ENCODE peak calls at places on chromosomes 13 and 19, in four cellular contexts. W is HepG2, M is SK-N-SH, P is K562. R is an unnamed sample.

GRCh38 chr19:41230067-41230857 is 11.2 kb downstream of the AXL start:
- DNase-seq in W (no peak), M (no peak), P (no peak), R (no peak)

GRCh38 chr19:42352216-42352892 is 26.9 kb downstream of the MEGF8 start:
- DNase-seq in W (no peak), M (peak), P (peak), R (no peak)

GRCh38 chr19:55099557-55100506 is 17.6 kb downstream of the PPP1R12C start:
- DNase-seq in W (no peak), M (no peak), P (peak), R (peak)

GRCh38 chr13:40394304-40394983 is 272.0 kb downstream of the FOXO1 start:
- DNase-seq in W (no peak), M (no peak), P (no peak), R (no peak)

GRCh38 chr19:18160792-18161690 is 8.1 kb downstream of the PIK3R2 start:
- DNase-seq in W (peak), M (peak), P (peak), R (peak)

GRCh38 chr13:72246396-72246795 is 379.4 kb upstream of the DACH1 start:
- DNase-seq in W (no peak), M (no peak), P (no peak), R (no peak)

GRCh38 chr13:113997845-113998751 is 24.2 kb upstream of the C13orf46 start:
- DNase-seq in W (no peak), M (peak), P (no peak), R (no peak)

GRCh38 chr13:64937302-64937701 is 2292.8 kb downstream of the PCDH9 start:
- DNase-seq in W (no peak), M (no peak), P (no peak), R (no peak)

GRCh38 chr19:40791996-40792395 is 7.0 kb upstream of the EGLN2 start:
- DNase-seq in W (no peak), M (no peak), P (no peak), R (no peak)

GRCh38 chr19:42207767-42208259 is 9.7 kb downstream of the DEDD2 start:
- DNase-seq in W (no peak), M (no peak), P (peak), R (no peak)

GRCh38 chr19:29872224-29872731 is 60.5 kb downstream of the CCNE1 start:
- DNase-seq in W (no peak), M (peak), P (peak), R (peak)

GRCh38 chr13:98517576-98518310 is 59.2 kb downstream of the STK24 start:
- DNase-seq in W (no peak), M (no peak), P (no peak), R (no peak)

GRCh38 chr19:30783936-30784335 is 411.8 kb downstream of the ZNF536 start:
- DNase-seq in W (no peak), M (no peak), P (no peak), R (no peak)

GRCh38 chr13:106034201-106034600 is 501.3 kb downstream of the EFNB2 start:
- DNase-seq in W (no peak), M (no peak), P (no peak), R (no peak)

GRCh38 chr13:88622362-88622973 is 951.3 kb downstream of the SLITRK5 start:
- DNase-seq in W (no peak), M (no peak), P (no peak), R (no peak)

GRCh38 chr19:46298477-46299003 is 1.7 kb downstream of the HIF3A start:
- DNase-seq in W (no peak), M (no peak), P (no peak), R (no peak)

GRCh38 chr13:49356224-49356623 is 87.6 kb downstream of the CAB39L start:
- DNase-seq in W (no peak), M (no peak), P (no peak), R (no peak)

GRCh38 chr19:952680-953500 is 27.1 kb downstream of the ARID3A start:
- DNase-seq in W (peak), M (no peak), P (peak), R (no peak)

DNA sequence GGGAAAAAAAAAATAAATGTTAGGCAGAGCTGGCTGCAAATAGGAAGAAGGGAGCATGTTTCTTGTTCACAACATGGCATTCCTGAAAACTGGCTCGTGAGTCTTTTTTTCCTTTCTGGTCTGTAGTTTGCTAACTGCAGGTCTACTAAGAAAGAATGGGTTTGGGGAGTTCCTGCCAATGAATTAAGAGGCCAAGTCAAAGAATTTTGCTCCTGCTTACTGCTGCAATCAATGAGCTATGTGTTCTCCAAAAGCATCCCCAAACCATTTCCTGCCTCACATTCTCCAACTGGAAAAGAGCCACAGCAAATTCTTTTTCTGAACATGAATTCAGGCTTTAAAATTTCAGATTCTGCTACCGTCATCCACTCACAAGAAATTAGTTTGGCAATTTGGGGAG is 88.6 kb downstream of the DCT start:
- DNase-seq in W (no peak), M (no peak), P (no peak), R (no peak)
- TF ChIP-seq MAX in W (no peak), M (no peak), P (no peak), R (no peak)

DNA sequence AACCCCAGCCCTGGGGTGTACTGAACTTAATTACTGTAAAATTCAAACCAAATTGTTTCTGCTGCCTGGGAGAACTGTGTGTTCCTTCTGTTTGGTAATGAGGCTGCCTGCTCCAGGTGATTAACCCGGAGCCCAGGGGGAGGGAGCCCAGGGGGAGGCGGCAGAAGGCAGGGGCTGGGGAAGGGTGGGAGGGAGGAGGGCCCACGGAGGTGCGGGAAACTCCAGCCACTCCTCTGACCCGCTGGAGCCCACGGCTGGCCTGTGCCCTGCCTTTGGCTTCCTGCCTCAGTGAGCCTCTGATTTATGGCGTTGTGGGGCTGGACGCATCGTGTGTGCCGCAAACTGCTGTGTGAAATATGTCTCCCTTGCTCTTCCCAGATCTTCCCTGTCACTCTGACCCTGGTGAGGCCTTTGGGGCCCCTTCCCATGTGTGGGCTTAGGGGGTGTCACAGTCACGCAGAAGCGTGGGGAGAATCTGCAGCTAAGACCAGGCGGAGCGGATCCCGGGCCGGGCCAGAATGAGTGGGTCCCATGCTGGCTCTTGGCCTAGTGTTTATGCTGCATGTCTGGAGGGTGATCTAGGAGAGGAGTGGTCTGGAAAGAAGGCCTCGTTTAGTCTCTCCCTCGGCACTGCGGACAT is 122.8 kb downstream of the KDM4B start:
- DNase-seq in W (no peak), M (no peak), P (peak), R (no peak)
- TF ChIP-seq FOXJ3 in W (no peak), M (no peak), P (no peak), R (no peak)

GRCh38 chr13:27126877-27127276 is 44.7 kb downstream of the USP12 start:
- DNase-seq in W (no peak), M (no peak), P (no peak), R (no peak)
- TF ChIP-seq MAX in W (no peak), M (no peak), P (no peak), R (no peak)

GRCh38 chr13:59086147-59086546 is 1077.6 kb downstream of the DIAPH3 start:
- DNase-seq in W (no peak), M (no peak), P (no peak), R (no peak)
- TF ChIP-seq FOXJ3 in W (no peak), M (no peak), P (no peak), R (no peak)

DNA sequence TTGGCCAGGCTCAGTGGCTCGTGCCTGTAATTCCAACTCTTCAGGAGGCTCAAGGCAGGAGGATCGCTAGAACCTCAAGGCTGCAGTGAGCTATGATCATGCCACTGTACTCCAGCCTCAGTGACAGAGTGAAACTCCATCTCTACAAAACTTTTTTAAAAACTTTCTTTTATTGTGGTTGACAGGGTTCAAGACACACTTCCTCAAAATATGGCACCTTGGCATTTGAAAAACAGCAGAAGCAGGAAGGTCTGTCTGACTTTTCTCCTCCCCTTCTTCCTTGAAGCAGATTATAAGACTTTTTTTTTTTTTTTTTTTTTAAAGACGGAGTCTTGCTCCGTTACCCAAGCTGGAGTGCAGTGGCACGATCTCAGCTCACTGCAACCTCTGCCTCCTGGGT is 100.3 kb downstream of the TM9SF2 start:
- DNase-seq in W (no peak), M (no peak), P (no peak), R (no peak)
- TF ChIP-seq MAX in W (no peak), M (no peak), P (no peak), R (no peak)

GRCh38 chr19:6272913-6273600 is 6.7 kb downstream of the MLLT1 start:
- DNase-seq in W (no peak), M (no peak), P (no peak), R (no peak)

GRCh38 chr19:6272411-6272791 is 7.4 kb downstream of the MLLT1 start:
- DNase-seq in W (no peak), M (peak), P (peak), R (no peak)

GRCh38 chr19:6271251-6271650 is 8.5 kb downstream of the MLLT1 start:
- DNase-seq in W (no peak), M (peak), P (no peak), R (peak)

GRCh38 chr19:6270822-6271221 is 9.0 kb downstream of the MLLT1 start:
- DNase-seq in W (no peak), M (no peak), P (no peak), R (no peak)

GRCh38 chr19:6271721-6272410 is 7.9 kb downstream of the MLLT1 start:
- DNase-seq in W (no peak), M (peak), P (peak), R (peak)
- TF ChIP-seq FOXJ3 in W (no peak), M (no peak), P (no peak), R (no peak)

GRCh38 chr19:45114116-45114515 is 21.1 kb downstream of the PPP1R37 start:
- DNase-seq in W (no peak), M (no peak), P (no peak), R (no peak)

GRCh38 chr19:45117167-45117594 is 24.2 kb downstream of the PPP1R37 start:
- DNase-seq in W (no peak), M (no peak), P (peak), R (no peak)

GRCh38 chr19:45117666-45118065 is 24.7 kb downstream of the PPP1R37 start:
- DNase-seq in W (no peak), M (no peak), P (no peak), R (no peak)

GRCh38 chr19:45113628-45114027 is 20.6 kb downstream of the PPP1R37 start:
- DNase-seq in W (peak), M (no peak), P (no peak), R (no peak)

DNA sequence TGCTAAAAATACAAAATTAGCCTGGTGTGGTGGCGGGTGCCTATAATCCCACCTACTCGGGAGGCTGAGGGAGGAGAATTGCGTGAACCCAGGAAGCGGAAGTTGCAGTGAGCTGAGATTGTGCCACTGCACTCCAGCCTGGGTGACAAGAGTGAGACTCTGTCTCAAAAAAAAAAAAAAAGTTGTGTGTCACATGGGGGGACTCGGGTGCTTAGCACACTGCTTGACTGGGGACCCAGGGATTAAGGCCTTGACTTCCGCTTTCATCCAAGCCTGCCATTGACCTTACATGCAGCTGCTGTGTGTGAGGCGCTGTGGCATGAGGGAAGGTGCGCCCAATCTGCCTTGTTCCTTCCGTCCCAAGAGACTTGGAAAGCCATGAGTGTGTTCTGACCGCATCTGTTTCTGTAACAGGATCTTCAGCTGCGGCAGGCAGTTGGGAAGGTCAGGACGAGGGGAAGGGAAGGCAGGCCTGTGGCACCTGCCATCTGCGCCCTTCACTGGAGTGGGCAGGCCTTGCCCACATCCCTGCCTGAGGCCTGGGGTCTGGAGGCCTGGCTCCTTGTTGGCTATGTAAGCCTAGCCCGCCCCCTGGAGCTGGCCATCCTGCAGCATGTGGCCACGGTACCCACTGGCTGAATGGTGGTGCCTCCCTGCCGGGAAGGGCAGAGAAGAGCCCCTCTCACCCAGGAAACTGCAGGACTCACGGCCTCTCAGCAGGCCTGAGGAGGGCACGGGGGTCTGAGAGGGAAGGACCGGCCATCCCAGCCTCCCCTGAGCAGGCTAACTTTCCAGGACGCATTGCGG is 23.0 kb downstream of the PPP1R37 start:
- DNase-seq in W (no peak), M (no peak), P (no peak), R (no peak)
- TF ChIP-seq MAX in W (no peak), M (no peak), P (no peak), R (no peak)

GRCh38 chr13:110107568-110108347 is 199.2 kb downstream of the COL4A1 start:
- DNase-seq in W (no peak), M (peak), P (no peak), R (peak)

GRCh38 chr13:110108348-110109139 is 198.4 kb downstream of the COL4A1 start:
- DNase-seq in W (peak), M (peak), P (peak), R (peak)

GRCh38 chr13:110110783-110111182 is 196.2 kb downstream of the COL4A1 start:
- DNase-seq in W (no peak), M (no peak), P (no peak), R (no peak)

GRCh38 chr13:110109140-110109783 is 197.7 kb downstream of the COL4A1 start:
- DNase-seq in W (no peak), M (no peak), P (no peak), R (no peak)

GRCh38 chr13:110109910-110110309 is 197.0 kb downstream of the COL4A1 start:
- DNase-seq in W (no peak), M (no peak), P (no peak), R (no peak)
- TF ChIP-seq FOXJ3 in W (no peak), M (no peak), P (no peak), R (no peak)

R was measured in WTC11.